ENCODE peak calls at places on chromosomes 5 and 9, in nine cellular contexts. W is MM.1S, F is NT2/D1, M is adipocyte, T is ovary, U is gastrocnemius medialis, C is spleen, I is IMR-90, N is HepG2. B is an unnamed sample. For H3K4me1 and H3K27me3, the result is how much of the 10 kb centered on the place peaks cover.

GRCh38 chr5:56270568-56271392 is 37.6 kb upstream of the ANKRD55 start:
- DNase-seq in W (peak), F (peak), M (peak), T (peak), U (peak), C (peak), I (peak), N (peak), B (peak)

GRCh38 chr5:177555665-177556064 is 1.3 kb upstream of the FAM193B start:
- DNase-seq in W (no peak), F (no peak), M (no peak), T (no peak), U (no peak), C (no peak), I (no peak), N (no peak), B (no peak)

GRCh38 chr9:104028827-104029226 is 65.3 kb upstream of the SMC2 start:
- DNase-seq in W (no peak), F (no peak), M (no peak), T (no peak), U (no peak), C (no peak), I (no peak), N (no peak), B (no peak)

GRCh38 chr9:127199001-127199791 is 65.4 kb upstream of the GARNL3 start:
- DNase-seq in W (peak), F (peak), M (peak), T (peak), U (peak), C (peak), I (peak), N (peak), B (peak)

GRCh38 chr5:126031989-126032716 is 391.1 kb upstream of the GRAMD2B start:
- DNase-seq in W (no peak), F (no peak), M (peak), T (peak), U (no peak), C (no peak), I (peak), N (no peak), B (no peak)

GRCh38 chr9:111916234-111916645 is 19.6 kb downstream of the UGCG start:
- DNase-seq in W (no peak), F (no peak), M (no peak), T (no peak), U (no peak), C (no peak), I (no peak), N (no peak), B (no peak)

GRCh38 chr5:45109636-45110035 is 300.9 kb downstream of the MRPS30 start:
- DNase-seq in W (no peak), F (no peak), M (no peak), T (no peak), U (no peak), C (no peak), I (no peak), N (no peak), B (no peak)

GRCh38 chr9:76895186-76895585 is 10.7 kb downstream of the PRUNE2 start:
- DNase-seq in W (no peak), F (no peak), M (no peak), T (no peak), U (no peak), C (no peak), I (peak), N (no peak), B (no peak)

GRCh38 chr5:132020568-132021339 is 9.3 kb upstream of the ACSL6 start:
- DNase-seq in W (no peak), F (no peak), M (no peak), T (no peak), U (no peak), C (peak), I (no peak), N (no peak), B (no peak)

DNA sequence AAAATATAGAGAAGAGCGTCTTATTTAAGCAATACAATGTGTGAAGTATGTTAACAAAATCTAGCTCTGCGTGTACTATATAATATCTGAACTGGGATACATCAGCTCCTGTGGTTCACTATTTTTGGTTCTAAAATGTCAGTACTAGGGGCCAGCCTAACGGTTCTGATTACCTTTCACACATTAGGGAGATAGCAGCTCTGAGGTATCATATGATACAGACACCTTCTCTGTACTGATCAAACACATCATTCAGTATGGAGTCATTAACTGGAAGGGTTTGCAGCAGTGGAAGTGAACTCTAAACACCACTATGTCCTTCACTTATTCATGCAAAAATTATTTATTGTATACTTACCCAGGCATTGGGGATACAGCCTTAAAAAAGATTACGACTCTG is 2.1 kb upstream of the LNPEP start:
- DNase-seq in W (peak), F (no peak), M (no peak), T (no peak), U (no peak), C (no peak), I (no peak), N (no peak), B (no peak)
- H3K4me1 ChIP-seq in W (under half), F (under half), M (under half), T (under half), U (half or more), C (half or more), I (under half), N (under half), B (under half)

GRCh38 chr5:51395666-51396356 is 12.6 kb downstream of the ISL1 start:
- DNase-seq in W (no peak), F (no peak), M (no peak), T (no peak), U (no peak), C (no peak), I (no peak), N (no peak), B (no peak)

GRCh38 chr5:51398875-51399635 is 15.8 kb downstream of the ISL1 start:
- DNase-seq in W (no peak), F (no peak), M (no peak), T (no peak), U (no peak), C (no peak), I (no peak), N (no peak), B (no peak)

GRCh38 chr5:51399636-51399993 is 16.4 kb downstream of the ISL1 start:
- DNase-seq in W (no peak), F (no peak), M (no peak), T (no peak), U (no peak), C (no peak), I (no peak), N (no peak), B (no peak)

GRCh38 chr5:51396797-51397196 is 13.5 kb downstream of the ISL1 start:
- DNase-seq in W (no peak), F (no peak), M (no peak), T (no peak), U (no peak), C (no peak), I (no peak), N (no peak), B (no peak)

GRCh38 chr5:51397996-51398395 is 14.7 kb downstream of the ISL1 start:
- DNase-seq in W (no peak), F (no peak), M (no peak), T (no peak), U (no peak), C (no peak), I (no peak), N (no peak), B (no peak)
- H3K27me3 ChIP-seq in W (under half), F (half or more), M (half or more), T (under half), U (under half), C (under half), I (under half), N (under half), B (under half)

DNA sequence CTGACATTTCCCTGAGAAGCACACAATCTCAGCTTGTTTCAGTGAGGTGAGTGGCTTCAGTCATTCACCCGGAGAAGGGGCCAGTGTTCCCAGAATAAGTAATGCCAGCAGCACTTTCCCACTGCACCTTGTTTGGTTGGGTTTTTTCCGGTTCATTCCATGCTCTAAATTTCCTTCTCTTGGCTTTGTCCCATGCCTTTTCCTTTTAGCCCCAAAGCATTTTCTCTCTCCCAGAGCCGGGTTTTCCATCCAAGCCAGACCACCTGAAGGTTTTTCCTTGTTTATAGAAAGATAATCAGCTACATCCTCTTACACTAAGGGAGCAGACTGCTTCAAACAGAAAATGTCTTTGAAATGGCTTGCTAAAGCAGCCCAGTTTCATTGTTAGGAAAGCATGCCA is 501.7 kb downstream of the DTWD2 start:
- DNase-seq in W (no peak), F (no peak), M (no peak), T (no peak), U (no peak), C (no peak), I (no peak), N (no peak), B (no peak)
- H3K4me3 ChIP-seq in W (no peak), F (no peak), M (no peak), T (no peak), U (no peak), C (no peak), I (no peak), N (no peak), B (no peak)

DNA sequence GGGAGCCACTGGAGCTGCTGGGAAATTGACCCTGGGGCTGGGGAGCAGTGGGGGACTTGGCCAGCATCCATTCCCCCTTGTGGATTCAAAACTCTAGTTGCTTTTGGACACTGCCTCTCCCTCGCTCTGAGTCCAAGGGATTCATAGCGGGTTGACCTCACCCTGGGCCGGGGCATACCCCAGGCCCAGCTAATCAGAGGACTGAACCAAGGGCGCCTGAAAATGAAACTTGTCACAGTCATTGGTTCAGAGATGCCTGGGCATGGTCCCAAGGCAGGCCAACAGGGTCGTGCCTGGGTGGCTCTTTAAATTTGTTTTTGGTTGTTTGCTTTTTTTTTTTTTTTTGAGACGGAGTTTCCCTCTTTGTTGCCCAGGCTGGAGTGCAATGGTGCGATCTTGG is 22.6 kb downstream of the STK10 start:
- DNase-seq in W (no peak), F (no peak), M (no peak), T (no peak), U (no peak), C (no peak), I (no peak), N (no peak), B (no peak)
- H3K4me1 ChIP-seq in W (under half), F (under half), M (under half), T (under half), U (half or more), C (half or more), I (under half), N (under half), B (under half)

GRCh38 chr5:160486573-160486972 is 64.9 kb downstream of the PTTG1 start:
- DNase-seq in W (no peak), F (no peak), M (no peak), T (no peak), U (no peak), C (no peak), I (no peak), N (no peak), B (no peak)
- H3K27me3 ChIP-seq in W (under half), F (under half), M (under half), T (under half), U (under half), C (under half), I (under half), N (under half), B (under half)

DNA sequence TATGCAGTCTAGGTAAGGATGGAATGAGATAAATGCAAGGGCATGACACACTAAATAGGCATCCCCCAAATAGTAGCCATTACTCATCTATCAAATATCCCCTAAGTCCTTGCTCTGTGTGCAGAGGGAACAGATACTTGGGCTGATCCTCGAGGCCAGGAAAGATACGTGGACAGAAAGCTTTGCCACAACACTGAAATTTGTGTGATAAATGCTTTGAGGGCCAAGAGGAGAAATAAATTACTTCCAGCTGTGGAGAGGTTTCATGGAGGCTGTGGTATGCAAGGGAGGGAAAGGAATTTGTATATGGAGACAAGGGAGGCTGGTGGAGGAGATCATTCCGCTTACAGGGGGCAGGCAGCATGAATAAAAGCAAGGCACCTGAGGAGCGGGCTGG is 18.5 kb downstream of the ATOX1 start:
- DNase-seq in W (no peak), F (peak), M (peak), T (no peak), U (no peak), C (no peak), I (peak), N (no peak), B (no peak)
- H3K4me3 ChIP-seq in W (no peak), F (no peak), M (peak), T (no peak), U (no peak), C (no peak), I (no peak), N (no peak), B (no peak)

DNA sequence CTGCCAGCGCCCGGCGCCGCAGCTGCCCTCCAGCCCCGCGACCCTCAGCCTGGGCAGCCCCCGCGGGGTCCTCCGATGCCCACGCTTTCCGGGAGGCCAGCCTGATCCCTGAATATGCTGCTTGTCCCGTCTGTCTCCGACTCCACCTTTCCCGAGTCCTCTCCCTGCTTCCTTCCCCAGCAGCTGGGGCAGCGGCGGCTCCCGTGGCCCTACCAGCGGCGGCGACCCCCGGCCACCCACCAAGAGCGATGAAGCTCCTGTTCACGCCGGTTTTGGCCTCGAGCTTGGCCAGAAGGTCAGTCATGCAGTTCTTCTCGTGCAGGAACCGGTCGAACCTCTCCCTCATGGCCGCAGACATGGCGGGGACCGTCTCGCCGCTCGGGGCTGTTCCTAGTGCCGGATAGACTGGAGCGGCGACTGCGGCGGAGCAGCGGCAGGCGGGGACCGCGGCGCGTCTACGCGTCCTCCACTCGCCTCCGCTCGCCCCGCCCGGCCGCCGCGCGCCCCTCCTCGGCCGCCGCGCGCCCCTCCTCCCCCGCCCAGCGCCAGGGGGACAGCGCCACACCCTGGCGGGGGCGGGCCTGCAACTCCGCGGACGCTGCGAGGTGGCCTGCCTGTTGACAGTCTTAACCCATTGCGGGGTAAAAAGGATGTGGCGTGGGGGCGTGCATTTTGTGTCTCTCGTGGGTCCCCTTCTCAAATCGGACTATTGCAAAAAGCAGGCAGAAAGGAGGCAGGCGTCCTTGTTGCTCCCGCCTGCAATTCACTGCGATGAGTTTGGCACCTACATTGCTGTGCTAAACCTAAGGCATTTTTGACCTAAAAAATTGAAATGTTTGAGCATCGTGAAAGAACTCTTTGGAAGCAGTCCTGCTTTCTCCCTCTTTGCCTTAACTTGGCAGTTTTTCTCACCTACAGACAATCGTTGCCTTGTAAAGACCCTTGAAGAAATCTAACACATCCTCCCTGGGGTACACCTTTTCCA is at the start of gene REEP5:
- DNase-seq in W (peak), F (peak), M (peak), T (peak), U (peak), C (peak), I (peak), N (peak), B (peak)
- H3K4me1 ChIP-seq in W (under half), F (under half), M (under half), T (under half), U (under half), C (half or more), I (under half), N (half or more), B (under half)

DNA sequence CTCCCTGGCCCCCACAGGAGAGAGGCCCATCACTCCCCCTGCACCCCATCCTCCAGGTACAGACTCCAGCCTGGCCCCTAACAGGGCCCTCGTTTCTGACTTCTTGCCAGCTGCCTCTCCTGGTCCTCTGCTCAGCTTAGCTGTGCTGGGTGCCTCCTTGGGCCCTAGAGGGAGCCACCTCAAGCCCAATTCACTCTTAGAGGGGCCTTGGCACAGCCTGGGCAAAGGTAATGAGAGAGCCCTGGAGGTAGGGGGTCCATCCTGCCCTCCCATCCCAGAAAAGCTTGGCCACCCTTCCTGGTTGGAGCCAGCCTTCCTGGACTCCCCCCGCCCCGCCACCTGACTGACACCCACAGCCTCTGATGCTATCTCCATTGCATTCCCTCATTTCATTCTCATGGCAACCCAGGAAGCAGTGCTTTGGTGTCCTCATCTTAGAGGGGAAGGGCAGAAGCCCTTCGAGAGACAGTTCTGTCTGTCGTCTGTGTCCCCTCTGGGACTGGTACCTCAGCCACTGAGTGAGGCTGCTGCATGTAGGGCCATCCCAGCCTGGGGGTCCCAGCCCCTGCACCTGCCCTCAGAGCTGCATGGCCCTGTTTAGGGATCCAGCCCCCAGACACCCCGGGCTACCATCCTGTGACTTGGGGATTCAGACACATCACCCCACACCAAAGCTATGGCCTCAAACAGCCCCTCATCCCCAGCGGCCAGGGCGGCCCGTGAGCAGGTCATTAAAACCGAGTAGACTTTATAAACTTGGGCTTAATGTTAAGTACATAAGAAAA is 95.5 kb downstream of the BARX1 start:
- DNase-seq in W (no peak), F (no peak), M (no peak), T (no peak), U (no peak), C (no peak), I (no peak), N (no peak), B (no peak)
- H3K27me3 ChIP-seq in W (under half), F (under half), M (under half), T (under half), U (under half), C (under half), I (under half), N (under half), B (under half)

B was measured in tibial nerve.